ENCODE peak calls at places on chromosomes 7 and 10, in four cellular contexts. O is epithelial cell of esophagus, M is HFFc6, Y is AG20443. Z is an unnamed sample.

GRCh38 chr7:38222481-38223096 is 44.5 kb downstream of the STARD3NL start:
- DNase-seq in M (peak; percentile 50), Y (peak; percentile 59), O (peak; percentile 69), Z (peak; percentile 21)

GRCh38 chr7:98761225-98761624 is 108.6 kb downstream of the TMEM130 start:
- DNase-seq in O (no peak), Y (no peak), M (no peak), Z (no peak)

GRCh38 chr10:128016423-128017060 is 109.6 kb downstream of the PTPRE start:
- DNase-seq in O (no peak), M (no peak), Y (no peak), Z (no peak)

GRCh38 chr7:135368416-135369186 is 135.0 kb downstream of the STRA8 start:
- DNase-seq in O (peak; percentile 89), Y (no peak), M (no peak), Z (no peak)

GRCh38 chr7:54090652-54091213 is 451.4 kb upstream of the VSTM2A start:
- DNase-seq in M (no peak), Y (no peak), O (no peak), Z (no peak)

GRCh38 chr7:123327661-123328060 is 127.9 kb upstream of the SLC13A1 start:
- DNase-seq in O (no peak), Y (no peak), M (no peak), Z (no peak)

GRCh38 chr10:35203744-35204143 is 77.1 kb downstream of the CREM start:
- DNase-seq in O (no peak), M (no peak), Y (no peak), Z (no peak)

GRCh38 chr7:43006008-43006407 is 73.8 kb downstream of the MRPL32 start:
- DNase-seq in Y (no peak), M (no peak), O (no peak), Z (no peak)

GRCh38 chr7:151851160-151851751 is 25.7 kb downstream of the PRKAG2 start:
- DNase-seq in Y (peak; percentile 48), M (no peak), O (peak; percentile 79), Z (no peak)

GRCh38 chr10:60148266-60148840 is 241.3 kb downstream of the ANK3 start:
- DNase-seq in M (peak; percentile 64), O (peak; percentile 86), Y (peak; percentile 41), Z (no peak)

GRCh38 chr7:134694299-134694698 is 47.6 kb downstream of the BPGM start:
- DNase-seq in Y (no peak), O (no peak), M (no peak), Z (no peak)

GRCh38 chr10:119401671-119402395 is 140.7 kb downstream of the RGS10 start:
- DNase-seq in M (peak; percentile 96), O (peak; percentile 77), Y (peak; percentile 98), Z (peak; percentile 98)

GRCh38 chr7:48096273-48096672 is 7.2 kb downstream of the UPP1 start:
- DNase-seq in O (no peak), Y (no peak), M (no peak), Z (no peak)

GRCh38 chr10:30694492-30695228 is 65.1 kb upstream of the LYZL2 start:
- DNase-seq in O (no peak), M (no peak), Y (no peak), Z (no peak)

GRCh38 chr10:29392376-29393021 is 103.6 kb downstream of the LYZL1 start:
- DNase-seq in O (peak; percentile 51), Y (peak; percentile 66), M (peak; percentile 18), Z (peak; percentile 51)

GRCh38 chr7:135074096-135074495 is 73.8 kb upstream of the TMEM140 start:
- DNase-seq in M (no peak), O (peak; percentile 38), Y (no peak), Z (no peak)

GRCh38 chr7:87056346-87056745 is 3.1 kb downstream of the ELAPOR2 start:
- DNase-seq in O (no peak), M (no peak), Y (no peak), Z (no peak)

GRCh38 chr10:66627156-66627555 is 298.7 kb upstream of the LRRTM3 start:
- DNase-seq in O (peak; percentile 74), M (peak; percentile 1), Y (no peak), Z (no peak)

GRCh38 chr7:50729962-50730361 is 52.7 kb downstream of the GRB10 start:
- DNase-seq in M (peak; percentile 68), O (no peak), Y (peak; percentile 61), Z (no peak)

GRCh38 chr10:3169271-3169670 is 3.3 kb downstream of the PITRM1 start:
- DNase-seq in M (no peak), Y (no peak), O (no peak), Z (no peak)

GRCh38 chr7:106890952-106891351 is 25.9 kb downstream of the PIK3CG start:
- DNase-seq in Y (no peak), M (no peak), O (no peak), Z (no peak)

GRCh38 chr7:2175514-2175913 is 57.2 kb downstream of the MAD1L1 start:
- DNase-seq in M (peak; percentile 98), Y (peak; percentile 96), O (peak; percentile 77), Z (peak; percentile 93)

GRCh38 chr10:99232357-99232999 is 3.2 kb downstream of the HPSE2 start:
- DNase-seq in Y (peak; percentile 27), M (no peak), O (no peak), Z (no peak)

GRCh38 chr7:10401793-10402192 is 571.9 kb upstream of the PHF14 start:
- DNase-seq in O (no peak), Y (no peak), M (no peak), Z (no peak)

GRCh38 chr10:114547466-114547865 is 110.6 kb downstream of the ABLIM1 start:
- DNase-seq in M (no peak), Y (no peak), O (no peak), Z (no peak)

Z was measured in AG08396.